ENCODE peak calls at places on chromosomes 7 and 10, in six cellular contexts. S is foreskin keratinocyte, K is GM13976, Q is mucosa of descending colon, O is HL-60, J is cardiac muscle cell. W is an unnamed sample.

GRCh38 chr10:128573236-128573800 is 447.1 kb upstream of the MKI67 start:
- DNase-seq in J (no peak), S (no peak), O (no peak), Q (no peak), K (no peak), W (no peak)

GRCh38 chr10:52774182-52774581 is 1.6 kb upstream of the MBL2 start:
- DNase-seq in J (no peak), K (no peak), S (no peak), Q (no peak), O (no peak), W (no peak)

GRCh38 chr7:81013036-81013435 is 94.2 kb upstream of the SEMA3C start:
- DNase-seq in S (peak), K (no peak), O (no peak), Q (no peak), J (peak), W (no peak)

GRCh38 chr10:71821909-71822763 is 28.9 kb downstream of the PSAP start:
- DNase-seq in K (no peak), J (no peak), Q (no peak), S (no peak), O (no peak), W (peak)

GRCh38 chr10:9734218-9734617 is 1283.5 kb upstream of the CELF2 start:
- DNase-seq in O (no peak), K (no peak), S (peak), Q (no peak), J (no peak), W (no peak)

GRCh38 chr7:135938086-135938485 is 39.1 kb downstream of the MTPN start:
- DNase-seq in J (no peak), Q (no peak), S (no peak), K (no peak), O (no peak), W (no peak)

GRCh38 chr7:85004402-85004801 is 182.5 kb downstream of the SEMA3D start:
- DNase-seq in J (no peak), S (no peak), Q (no peak), K (no peak), O (no peak), W (no peak)

GRCh38 chr10:59635502-59636290 is 74.0 kb downstream of the SLC16A9 start:
- DNase-seq in O (no peak), J (no peak), K (no peak), S (peak), Q (no peak), W (no peak)

GRCh38 chr7:90213521-90213920 is 2.0 kb downstream of the STEAP2 start:
- DNase-seq in O (no peak), Q (no peak), J (no peak), S (no peak), K (no peak), W (no peak)

GRCh38 chr7:40482794-40483374 is 348.1 kb downstream of the SUGCT start:
- DNase-seq in K (no peak), J (peak), Q (no peak), O (no peak), S (no peak), W (no peak)

GRCh38 chr10:588246-589165 is 101.0 kb downstream of the DIP2C start:
- DNase-seq in K (no peak), J (peak), O (no peak), S (no peak), Q (no peak), W (no peak)

GRCh38 chr7:11298220-11298619 is 324.5 kb downstream of the PHF14 start:
- DNase-seq in J (no peak), Q (no peak), S (no peak), K (no peak), O (no peak), W (no peak)

GRCh38 chr10:104766341-104766740 is 125.3 kb downstream of the SORCS3 start:
- DNase-seq in S (peak), K (no peak), Q (no peak), J (peak), O (no peak), W (no peak)

GRCh38 chr10:92916433-92916832 is 68.1 kb downstream of the EXOC6 start:
- DNase-seq in K (no peak), S (no peak), O (no peak), J (no peak), Q (no peak), W (no peak)

GRCh38 chr10:92913973-92914372 is 65.7 kb downstream of the EXOC6 start:
- DNase-seq in K (no peak), J (no peak), O (no peak), Q (no peak), S (no peak), W (no peak)

GRCh38 chr10:92915892-92916291 is 67.6 kb downstream of the EXOC6 start:
- DNase-seq in K (no peak), O (no peak), Q (no peak), J (no peak), S (no peak), W (no peak)

GRCh38 chr10:92914478-92915066 is 66.3 kb downstream of the EXOC6 start:
- DNase-seq in J (peak), K (peak), O (peak), Q (no peak), S (peak), W (peak)
- TF ChIP-seq CTCF in J (peak), K (peak), O (peak), Q (no peak), S (peak), W (peak)

GRCh38 chr10:88473989-88474883 is 108.9 kb downstream of the RNLS start:
- DNase-seq in O (no peak), J (no peak), S (peak), K (no peak), Q (no peak), W (no peak)

GRCh38 chr10:88471909-88472308 is 111.2 kb downstream of the RNLS start:
- DNase-seq in Q (no peak), O (no peak), J (peak), S (no peak), K (no peak), W (no peak)

GRCh38 chr10:88467835-88468485 is 115.2 kb downstream of the RNLS start:
- DNase-seq in K (no peak), O (no peak), J (peak), S (no peak), Q (no peak), W (no peak)

GRCh38 chr10:88474884-88475844 is 108.0 kb downstream of the RNLS start:
- DNase-seq in O (no peak), S (no peak), K (no peak), Q (no peak), J (peak), W (no peak)

GRCh38 chr10:88472540-88472939 is 110.6 kb downstream of the RNLS start:
- DNase-seq in K (no peak), Q (no peak), S (peak), J (peak), O (no peak), W (no peak)
- TF ChIP-seq CTCF in K (no peak), Q (no peak), S (no peak), J (no peak), O (no peak), W (no peak)

GRCh38 chr10:91409869-91410637 is at the start of gene HECTD2:
- DNase-seq in K (peak), S (peak), Q (peak), J (peak), O (no peak), W (peak)
- TF ChIP-seq CTCF in K (peak), S (peak), Q (peak), J (peak), O (no peak), W (no peak)

GRCh38 chr7:51366172-51366728 is 49.6 kb upstream of the COBL start:
- DNase-seq in Q (no peak), K (no peak), J (no peak), S (no peak), O (no peak), W (no peak)

GRCh38 chr7:51367614-51367968 is 51.0 kb upstream of the COBL start:
- DNase-seq in K (no peak), Q (no peak), J (no peak), O (no peak), S (no peak), W (no peak)

GRCh38 chr7:51366930-51367613 is 50.5 kb upstream of the COBL start:
- DNase-seq in Q (no peak), O (peak), J (peak), K (peak), S (no peak), W (peak)

GRCh38 chr7:51374936-51375335 is 58.3 kb upstream of the COBL start:
- DNase-seq in K (no peak), S (no peak), Q (no peak), O (no peak), J (no peak), W (no peak)

DNA sequence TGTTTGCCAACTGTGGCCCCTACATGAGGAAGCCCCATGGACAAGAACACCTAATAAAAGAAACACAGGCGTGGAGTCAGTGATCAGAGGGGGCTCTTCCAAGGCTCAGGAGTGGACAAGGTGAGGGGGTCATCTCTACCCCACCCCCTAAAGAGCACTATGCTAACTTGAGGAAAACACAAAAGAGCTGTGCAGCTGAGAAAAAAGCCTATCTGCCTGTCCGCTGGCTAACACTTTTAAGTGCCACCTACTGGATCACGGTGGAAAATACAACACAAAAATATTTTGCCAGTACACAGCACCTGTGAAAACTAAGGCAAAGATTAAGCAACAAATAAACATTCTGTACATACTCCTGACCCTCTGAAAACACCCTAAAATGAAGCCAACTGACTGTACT is 53.1 kb upstream of the COBL start:
- DNase-seq in K (no peak), J (peak), Q (no peak), O (no peak), S (no peak), W (no peak)
- TF ChIP-seq CTCF in K (peak), J (peak), Q (no peak), O (peak), S (peak), W (peak)

GRCh38 chr7:109456116-109456515 is 886.4 kb downstream of the DNAJB9 start:
- DNase-seq in S (no peak), O (no peak), Q (no peak), K (no peak), J (no peak), W (no peak)
- TF ChIP-seq CTCF in S (no peak), O (no peak), Q (no peak), K (peak), J (no peak), W (no peak)

DNA sequence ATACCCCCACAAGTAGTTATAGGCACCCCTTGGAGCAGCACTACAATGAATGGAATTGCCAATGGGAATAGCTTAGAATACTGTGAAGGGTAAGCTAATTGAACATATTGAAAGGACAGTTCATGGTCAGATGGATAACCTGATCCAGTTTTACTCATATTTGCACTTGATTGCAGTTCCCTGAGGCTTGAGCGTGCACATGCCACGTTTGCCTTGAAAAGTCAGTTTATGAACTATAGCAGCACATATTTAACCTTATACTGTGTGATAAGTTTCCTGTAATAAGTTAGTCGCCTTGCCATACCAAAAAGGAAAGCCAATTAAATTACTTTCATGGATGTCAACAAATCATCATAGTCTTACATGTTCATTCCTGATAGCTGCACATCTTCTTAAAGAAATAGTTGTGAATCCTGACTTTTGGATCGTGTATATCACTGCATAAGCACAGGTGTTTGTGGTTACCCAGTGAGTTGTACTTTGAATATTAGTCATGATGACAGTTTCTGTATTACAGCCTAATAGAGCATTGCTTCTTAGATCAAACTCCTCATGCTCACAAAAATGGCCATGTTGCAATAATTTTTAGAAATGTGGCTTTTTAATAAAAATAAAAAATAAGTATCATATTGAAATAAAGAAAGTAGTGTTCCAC is 21.6 kb downstream of the DNTT start:
- DNase-seq in O (no peak), J (no peak), Q (no peak), K (peak), S (peak), W (no peak)
- TF ChIP-seq CTCF in O (no peak), J (no peak), Q (no peak), K (no peak), S (no peak), W (no peak)